ENCODE peak calls at places on chromosome 14, in six cellular contexts. One of them, this sample, is unnamed.

GRCh38 chr14:72590577-72590976 is 303.3 kb downstream of the DPF3 start:
- DNase-seq in transverse colon: no peak
- DNase-seq in DND-41: peak; percentile 53
- DNase-seq in ovary: no peak
- DNase-seq in choroid plexus epithelial cell: no peak
- DNase-seq in mesothelial cell of epicardium: no peak
- DNase-seq in this sample: no peak

GRCh38 chr14:85528080-85528881 is 1.7 kb upstream of the FLRT2 start:
- DNase-seq in transverse colon: no peak
- DNase-seq in DND-41: no peak
- DNase-seq in ovary: peak; percentile 31
- DNase-seq in choroid plexus epithelial cell: peak; percentile 96
- DNase-seq in mesothelial cell of epicardium: no peak
- DNase-seq in this sample: no peak

GRCh38 chr14:96494331-96494730 is 7.9 kb upstream of the PAPOLA start:
- DNase-seq in transverse colon: no peak
- DNase-seq in DND-41: no peak
- DNase-seq in ovary: no peak
- DNase-seq in choroid plexus epithelial cell: no peak
- DNase-seq in mesothelial cell of epicardium: no peak
- DNase-seq in this sample: no peak

GRCh38 chr14:103110681-103111296 is 12.5 kb upstream of the TNFAIP2 start:
- DNase-seq in transverse colon: peak; percentile 67
- DNase-seq in DND-41: no peak
- DNase-seq in ovary: no peak
- DNase-seq in choroid plexus epithelial cell: no peak
- DNase-seq in mesothelial cell of epicardium: no peak
- DNase-seq in this sample: no peak

GRCh38 chr14:75648066-75648838 is 12.4 kb downstream of the ERG28 start:
- DNase-seq in transverse colon: no peak
- DNase-seq in DND-41: no peak
- DNase-seq in ovary: peak; percentile 58
- DNase-seq in choroid plexus epithelial cell: peak; percentile 99
- DNase-seq in mesothelial cell of epicardium: no peak
- DNase-seq in this sample: no peak

GRCh38 chr14:67653651-67654280 is 20.7 kb downstream of the VTI1B start:
- DNase-seq in transverse colon: no peak
- DNase-seq in DND-41: no peak
- DNase-seq in ovary: no peak
- DNase-seq in choroid plexus epithelial cell: peak; percentile 40
- DNase-seq in mesothelial cell of epicardium: no peak
- DNase-seq in this sample: no peak

GRCh38 chr14:66043921-66044320 is 442.2 kb upstream of the CCDC196 start:
- DNase-seq in transverse colon: no peak
- DNase-seq in DND-41: no peak
- DNase-seq in ovary: no peak
- DNase-seq in choroid plexus epithelial cell: no peak
- DNase-seq in mesothelial cell of epicardium: no peak
- DNase-seq in this sample: no peak

GRCh38 chr14:33901429-33902155 is 49.3 kb downstream of the EGLN3 start:
- DNase-seq in transverse colon: no peak
- DNase-seq in DND-41: no peak
- DNase-seq in ovary: no peak
- DNase-seq in choroid plexus epithelial cell: no peak
- DNase-seq in mesothelial cell of epicardium: no peak
- DNase-seq in this sample: no peak

GRCh38 chr14:87097021-87097420 is 896.0 kb downstream of the GALC start:
- DNase-seq in transverse colon: no peak
- DNase-seq in DND-41: no peak
- DNase-seq in ovary: no peak
- DNase-seq in choroid plexus epithelial cell: no peak
- DNase-seq in mesothelial cell of epicardium: no peak
- DNase-seq in this sample: no peak

GRCh38 chr14:77125275-77126073 is 16.1 kb downstream of the ZDHHC22 start:
- DNase-seq in transverse colon: no peak
- DNase-seq in DND-41: no peak
- DNase-seq in ovary: no peak
- DNase-seq in choroid plexus epithelial cell: no peak
- DNase-seq in mesothelial cell of epicardium: no peak
- DNase-seq in this sample: no peak

GRCh38 chr14:77609902-77610301 is 6.5 kb downstream of the SPTLC2 start:
- DNase-seq in transverse colon: no peak
- DNase-seq in DND-41: no peak
- DNase-seq in ovary: no peak
- DNase-seq in choroid plexus epithelial cell: no peak
- DNase-seq in mesothelial cell of epicardium: no peak
- DNase-seq in this sample: no peak

GRCh38 chr14:79965896-79966295 is 245.4 kb downstream of the DIO2 start:
- DNase-seq in transverse colon: no peak
- DNase-seq in DND-41: no peak
- DNase-seq in ovary: no peak
- DNase-seq in choroid plexus epithelial cell: peak; percentile 21
- DNase-seq in mesothelial cell of epicardium: no peak
- DNase-seq in this sample: no peak

GRCh38 chr14:24274101-24274543 is 2.7 kb upstream of the RABGGTA start:
- DNase-seq in transverse colon: no peak
- DNase-seq in DND-41: no peak
- DNase-seq in ovary: no peak
- DNase-seq in choroid plexus epithelial cell: no peak
- DNase-seq in mesothelial cell of epicardium: no peak
- DNase-seq in this sample: no peak

GRCh38 chr14:54767450-54767849 is 135.2 kb downstream of the GCH1 start:
- DNase-seq in transverse colon: no peak
- DNase-seq in DND-41: no peak
- DNase-seq in ovary: no peak
- DNase-seq in choroid plexus epithelial cell: no peak
- DNase-seq in mesothelial cell of epicardium: no peak
- DNase-seq in this sample: no peak

GRCh38 chr14:35247777-35248475 is 44.3 kb upstream of the PSMA6 start:
- DNase-seq in transverse colon: no peak
- DNase-seq in DND-41: no peak
- DNase-seq in ovary: no peak
- DNase-seq in choroid plexus epithelial cell: no peak
- DNase-seq in mesothelial cell of epicardium: no peak
- DNase-seq in this sample: no peak

DNA sequence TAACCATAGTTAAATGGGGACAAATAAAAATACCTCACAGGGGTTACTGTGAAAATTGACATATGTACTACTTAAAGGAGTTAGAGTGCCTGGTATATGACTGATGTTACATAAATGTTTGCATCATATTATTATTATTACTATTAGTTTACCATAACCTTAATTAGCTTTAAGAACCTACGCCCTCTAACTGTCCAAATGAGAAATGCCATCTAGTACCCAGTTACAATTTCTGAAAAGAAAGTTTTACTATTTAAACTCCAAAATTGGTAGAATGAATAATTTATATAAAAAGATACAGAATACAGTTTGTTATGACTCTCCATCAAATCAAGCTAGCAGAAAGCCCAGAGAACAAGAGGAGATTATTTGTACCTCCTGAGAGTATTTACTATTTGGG is 42.3 kb downstream of the EML5 start:
- DNase-seq in transverse colon: no peak
- DNase-seq in DND-41: no peak
- DNase-seq in ovary: no peak
- DNase-seq in choroid plexus epithelial cell: no peak
- DNase-seq in mesothelial cell of epicardium: no peak
- DNase-seq in this sample: no peak
- TF ChIP-seq CTCF in transverse colon: no peak
- TF ChIP-seq CTCF in DND-41: no peak
- TF ChIP-seq CTCF in ovary: no peak
- TF ChIP-seq CTCF in choroid plexus epithelial cell: no peak
- TF ChIP-seq CTCF in mesothelial cell of epicardium: no peak
- TF ChIP-seq CTCF in this sample: no peak

DNA sequence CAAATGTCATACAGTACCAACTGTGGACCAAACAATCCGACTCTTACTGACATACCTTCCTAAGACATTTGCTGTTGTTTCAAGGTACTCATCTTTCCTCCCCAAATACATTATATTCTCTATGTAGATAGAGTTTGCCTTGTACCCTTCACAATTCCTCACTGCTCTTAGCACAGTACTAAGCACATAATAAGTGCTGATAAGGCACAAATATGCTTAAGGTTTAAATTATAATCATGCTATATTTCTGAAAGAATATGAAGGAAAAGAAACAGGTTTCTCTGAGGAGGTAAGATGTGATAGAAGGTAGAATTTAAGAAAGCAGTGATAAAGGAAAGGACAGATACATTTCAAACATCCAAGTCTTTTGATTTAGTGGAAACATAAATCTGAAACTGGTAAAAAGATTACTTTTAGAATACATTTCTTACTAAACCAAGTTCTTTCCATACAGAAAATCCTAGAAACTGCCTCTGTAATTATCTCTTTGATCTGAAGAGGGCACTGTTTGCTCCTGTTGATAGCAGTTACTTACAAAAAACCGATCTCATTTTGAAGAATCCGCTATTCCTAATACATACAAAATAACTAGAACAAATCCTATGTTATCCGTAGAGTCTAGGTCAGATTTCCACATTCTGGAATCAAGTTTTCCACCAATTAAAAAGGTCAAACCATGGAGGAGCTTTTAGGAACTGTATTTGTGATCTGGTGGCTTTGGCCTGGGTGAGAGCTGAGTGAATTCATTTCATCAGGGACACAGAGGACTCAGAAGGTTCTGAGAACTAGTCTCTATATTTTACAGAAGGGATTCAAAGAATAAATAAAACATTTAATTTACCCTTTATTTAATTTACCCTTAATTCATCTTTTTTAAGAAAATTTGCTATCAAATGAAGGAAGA is 311.9 kb downstream of the DAD1 start:
- DNase-seq in transverse colon: no peak
- DNase-seq in DND-41: no peak
- DNase-seq in ovary: no peak
- DNase-seq in choroid plexus epithelial cell: peak; percentile 62
- DNase-seq in mesothelial cell of epicardium: no peak
- DNase-seq in this sample: no peak
- TF ChIP-seq CTCF in transverse colon: peak; percentile 37
- TF ChIP-seq CTCF in DND-41: peak; percentile 59
- TF ChIP-seq CTCF in ovary: no peak
- TF ChIP-seq CTCF in choroid plexus epithelial cell: peak; percentile 69
- TF ChIP-seq CTCF in mesothelial cell of epicardium: peak; percentile 56
- TF ChIP-seq CTCF in this sample: peak; percentile 77

GRCh38 chr14:104582005-104582404 is 2.4 kb downstream of the C14orf180 start:
- DNase-seq in transverse colon: no peak
- DNase-seq in DND-41: no peak
- DNase-seq in ovary: no peak
- DNase-seq in choroid plexus epithelial cell: no peak
- DNase-seq in mesothelial cell of epicardium: no peak
- DNase-seq in this sample: no peak

GRCh38 chr14:104579507-104579906 is at the start of gene C14orf180:
- DNase-seq in transverse colon: peak; percentile 57
- DNase-seq in DND-41: no peak
- DNase-seq in ovary: no peak
- DNase-seq in choroid plexus epithelial cell: no peak
- DNase-seq in mesothelial cell of epicardium: no peak
- DNase-seq in this sample: no peak

GRCh38 chr14:104580961-104581360 is 1.4 kb downstream of the C14orf180 start:
- DNase-seq in transverse colon: peak; percentile 56
- DNase-seq in DND-41: no peak
- DNase-seq in ovary: no peak
- DNase-seq in choroid plexus epithelial cell: no peak
- DNase-seq in mesothelial cell of epicardium: no peak
- DNase-seq in this sample: no peak

GRCh38 chr14:104582649-104583048 is 3.1 kb downstream of the C14orf180 start:
- DNase-seq in transverse colon: no peak
- DNase-seq in DND-41: no peak
- DNase-seq in ovary: no peak
- DNase-seq in choroid plexus epithelial cell: no peak
- DNase-seq in mesothelial cell of epicardium: no peak
- DNase-seq in this sample: no peak

GRCh38 chr14:104581521-104581920 is 2.0 kb downstream of the C14orf180 start:
- DNase-seq in transverse colon: no peak
- DNase-seq in DND-41: no peak
- DNase-seq in ovary: no peak
- DNase-seq in choroid plexus epithelial cell: no peak
- DNase-seq in mesothelial cell of epicardium: no peak
- DNase-seq in this sample: no peak
- TF ChIP-seq CTCF in transverse colon: no peak
- TF ChIP-seq CTCF in DND-41: no peak
- TF ChIP-seq CTCF in ovary: no peak
- TF ChIP-seq CTCF in choroid plexus epithelial cell: no peak
- TF ChIP-seq CTCF in mesothelial cell of epicardium: no peak
- TF ChIP-seq CTCF in this sample: no peak

GRCh38 chr14:89391123-89391522 is 25.9 kb downstream of the FOXN3 start:
- DNase-seq in transverse colon: no peak
- DNase-seq in DND-41: no peak
- DNase-seq in ovary: no peak
- DNase-seq in choroid plexus epithelial cell: peak; percentile 47
- DNase-seq in mesothelial cell of epicardium: no peak
- DNase-seq in this sample: no peak

GRCh38 chr14:89391556-89391955 is 25.5 kb downstream of the FOXN3 start:
- DNase-seq in transverse colon: no peak
- DNase-seq in DND-41: no peak
- DNase-seq in ovary: no peak
- DNase-seq in choroid plexus epithelial cell: no peak
- DNase-seq in mesothelial cell of epicardium: no peak
- DNase-seq in this sample: no peak

GRCh38 chr14:89386214-89386886 is 30.7 kb downstream of the FOXN3 start:
- DNase-seq in transverse colon: no peak
- DNase-seq in DND-41: peak; percentile 42
- DNase-seq in ovary: no peak
- DNase-seq in choroid plexus epithelial cell: peak; percentile 48
- DNase-seq in mesothelial cell of epicardium: no peak
- DNase-seq in this sample: no peak

GRCh38 chr14:89387922-89388685 is 28.9 kb downstream of the FOXN3 start:
- DNase-seq in transverse colon: no peak
- DNase-seq in DND-41: no peak
- DNase-seq in ovary: no peak
- DNase-seq in choroid plexus epithelial cell: no peak
- DNase-seq in mesothelial cell of epicardium: no peak
- DNase-seq in this sample: no peak

DNA sequence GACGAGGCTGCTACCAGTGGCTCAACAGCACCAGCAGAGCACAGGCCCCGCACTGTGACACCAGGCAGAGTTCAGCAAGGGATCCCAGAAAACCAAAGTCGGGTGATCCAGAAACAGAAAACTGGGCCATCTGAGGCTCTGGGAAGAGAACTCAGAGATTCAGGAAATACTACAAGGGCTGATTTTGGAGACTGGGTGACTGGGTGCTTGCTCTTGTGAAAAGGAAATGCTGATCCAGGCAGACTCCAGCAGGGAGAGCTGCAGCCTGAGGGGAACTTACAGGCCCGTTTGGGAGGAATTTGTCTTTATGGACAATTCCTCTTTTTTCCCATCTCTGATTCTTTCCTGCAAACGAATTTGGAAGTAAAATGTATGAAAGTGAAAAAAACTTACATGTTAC is 28.2 kb downstream of the FOXN3 start:
- DNase-seq in transverse colon: no peak
- DNase-seq in DND-41: no peak
- DNase-seq in ovary: no peak
- DNase-seq in choroid plexus epithelial cell: peak; percentile 60
- DNase-seq in mesothelial cell of epicardium: no peak
- DNase-seq in this sample: no peak
- TF ChIP-seq CTCF in transverse colon: no peak
- TF ChIP-seq CTCF in DND-41: peak; percentile 16
- TF ChIP-seq CTCF in ovary: no peak
- TF ChIP-seq CTCF in choroid plexus epithelial cell: peak; percentile 62
- TF ChIP-seq CTCF in mesothelial cell of epicardium: no peak
- TF ChIP-seq CTCF in this sample: no peak